ENCODE peak calls at places on chromosomes 1 and 21, in nine cellular contexts. G, M, V, U, D, X, H, L and Z are unnamed samples.

GRCh38 chr1:171833091-171833822 is 8.0 kb upstream of the DNM3 start:
- DNase-seq in L (no peak), M (no peak), H (no peak), U (peak; percentile 66), G (no peak), X (no peak), V (no peak), D (no peak), Z (no peak)

GRCh38 chr1:197320991-197321531 is 53.0 kb downstream of the CRB1 start:
- DNase-seq in V (no peak), M (no peak), X (peak; percentile 6), D (no peak), G (no peak), U (peak; percentile 80), H (no peak), L (no peak), Z (no peak)

GRCh38 chr1:46013566-46013965 is 118.9 kb downstream of the PIK3R3 start:
- DNase-seq in V (no peak), L (no peak), M (no peak), X (no peak), D (no peak), H (no peak), G (no peak), U (no peak), Z (no peak)

GRCh38 chr1:245319161-245319560 is 164.4 kb downstream of the KIF26B start:
- DNase-seq in X (no peak), U (no peak), D (no peak), G (no peak), L (no peak), M (no peak), H (no peak), V (no peak), Z (no peak)

GRCh38 chr21:45573452-45574035 is 31.3 kb upstream of the SLC19A1 start:
- DNase-seq in U (peak; percentile 54), G (no peak), X (no peak), M (peak; percentile 1), V (peak; percentile 30), D (peak; percentile 50), H (no peak), L (no peak), Z (no peak)

GRCh38 chr1:45009956-45010854 is 919 bp downstream of the HECTD3 start:
- DNase-seq in X (peak; percentile 19), M (no peak), U (no peak), H (no peak), G (no peak), D (no peak), V (no peak), L (no peak), Z (peak; percentile 29)

GRCh38 chr1:198529414-198529813 is 11.1 kb downstream of the ATP6V1G3 start:
- DNase-seq in G (no peak), V (no peak), L (no peak), M (no peak), X (no peak), U (peak; percentile 90), H (no peak), D (no peak), Z (no peak)

GRCh38 chr1:88961647-88962275 is 30.7 kb downstream of the KYAT3 start:
- DNase-seq in U (no peak), M (no peak), H (no peak), X (no peak), D (no peak), V (no peak), G (no peak), L (no peak), Z (no peak)

GRCh38 chr1:150808851-150809250 is 791 bp upstream of the CTSK start:
- DNase-seq in M (no peak), G (no peak), D (no peak), H (no peak), X (no peak), V (no peak), U (peak; percentile 84), L (no peak), Z (no peak)

GRCh38 chr1:7301346-7301993 is 469.6 kb upstream of the VAMP3 start:
- DNase-seq in D (peak; percentile 31), H (no peak), U (no peak), L (no peak), M (no peak), V (no peak), G (no peak), X (no peak), Z (no peak)

GRCh38 chr1:165837838-165838364 is 10.5 kb downstream of the UCK2 start:
- DNase-seq in G (no peak), V (no peak), M (no peak), H (no peak), X (no peak), L (no peak), D (no peak), U (no peak), Z (no peak)

GRCh38 chr1:101444381-101444780 is 207.6 kb downstream of the S1PR1 start:
- DNase-seq in X (no peak), M (no peak), V (no peak), H (no peak), L (no peak), D (no peak), U (no peak), G (no peak), Z (no peak)

GRCh38 chr1:153260980-153261792 is 1.7 kb downstream of the LORICRIN start:
- DNase-seq in D (no peak), X (no peak), V (no peak), H (peak; percentile 39), L (peak; percentile 56), M (no peak), G (no peak), U (peak; percentile 3), Z (peak; percentile 20)

GRCh38 chr21:33125981-33126380 is 56.0 kb downstream of the OLIG1 start:
- DNase-seq in U (no peak), H (no peak), M (no peak), L (no peak), D (no peak), V (no peak), G (no peak), X (no peak), Z (no peak)

GRCh38 chr1:21278208-21278861 is 11.9 kb downstream of the ECE1 start:
- DNase-seq in U (no peak), D (no peak), H (no peak), G (no peak), X (no peak), M (no peak), V (no peak), L (peak; percentile 61), Z (no peak)

GRCh38 chr21:35232545-35233176 is 183.6 kb upstream of the RUNX1 start:
- DNase-seq in H (no peak), X (no peak), D (no peak), L (no peak), G (no peak), U (peak; percentile 36), M (peak; percentile 79), V (no peak), Z (no peak)

GRCh38 chr1:236103646-236104218 is 38.6 kb upstream of the GPR137B start:
- DNase-seq in D (no peak), U (peak; percentile 44), G (peak; percentile 78), L (peak; percentile 55), H (peak; percentile 59), X (peak; percentile 85), V (peak; percentile 55), M (no peak), Z (peak; percentile 37)
- TF ChIP-seq CTCF in D (no peak), U (peak; percentile 85), G (peak; percentile 70), L (peak; percentile 89), H (peak; percentile 90), X (peak; percentile 95), V (peak; percentile 94), M (peak; percentile 70), Z (peak; percentile 89)

GRCh38 chr1:86515597-86515996 is 31.3 kb upstream of the CLCA4 start:
- DNase-seq in M (peak; percentile 69), U (no peak), D (no peak), G (no peak), X (peak; percentile 18), L (peak; percentile 59), H (peak; percentile 42), V (no peak), Z (no peak)
- TF ChIP-seq CTCF in M (peak; percentile 64), U (peak; percentile 7), D (no peak), G (no peak), X (no peak), L (peak; percentile 68), H (peak; percentile 47), V (no peak), Z (peak; percentile 51)

GRCh38 chr1:12617511-12617900 is 504 bp downstream of the DHRS3 start:
- DNase-seq in V (no peak), X (no peak), U (no peak), M (no peak), H (no peak), L (no peak), G (peak; percentile 58), D (no peak), Z (no peak)

GRCh38 chr1:12617901-12618660 is at the start of gene DHRS3:
- DNase-seq in L (peak; percentile 74), D (peak; percentile 96), V (no peak), M (peak; percentile 88), G (peak; percentile 65), U (peak; percentile 86), H (peak; percentile 74), X (peak; percentile 72), Z (peak; percentile 80)

GRCh38 chr1:12619396-12620141 is 1.6 kb upstream of the DHRS3 start:
- DNase-seq in M (peak; percentile 83), X (peak; percentile 70), H (peak; percentile 89), G (peak; percentile 85), U (peak; percentile 90), V (peak; percentile 65), D (peak; percentile 97), L (peak; percentile 88), Z (peak; percentile 66)

GRCh38 chr1:12620142-12620865 is 2.3 kb upstream of the DHRS3 start:
- DNase-seq in U (peak; percentile 77), X (no peak), V (no peak), H (no peak), D (no peak), L (no peak), G (no peak), M (no peak), Z (no peak)

DNA sequence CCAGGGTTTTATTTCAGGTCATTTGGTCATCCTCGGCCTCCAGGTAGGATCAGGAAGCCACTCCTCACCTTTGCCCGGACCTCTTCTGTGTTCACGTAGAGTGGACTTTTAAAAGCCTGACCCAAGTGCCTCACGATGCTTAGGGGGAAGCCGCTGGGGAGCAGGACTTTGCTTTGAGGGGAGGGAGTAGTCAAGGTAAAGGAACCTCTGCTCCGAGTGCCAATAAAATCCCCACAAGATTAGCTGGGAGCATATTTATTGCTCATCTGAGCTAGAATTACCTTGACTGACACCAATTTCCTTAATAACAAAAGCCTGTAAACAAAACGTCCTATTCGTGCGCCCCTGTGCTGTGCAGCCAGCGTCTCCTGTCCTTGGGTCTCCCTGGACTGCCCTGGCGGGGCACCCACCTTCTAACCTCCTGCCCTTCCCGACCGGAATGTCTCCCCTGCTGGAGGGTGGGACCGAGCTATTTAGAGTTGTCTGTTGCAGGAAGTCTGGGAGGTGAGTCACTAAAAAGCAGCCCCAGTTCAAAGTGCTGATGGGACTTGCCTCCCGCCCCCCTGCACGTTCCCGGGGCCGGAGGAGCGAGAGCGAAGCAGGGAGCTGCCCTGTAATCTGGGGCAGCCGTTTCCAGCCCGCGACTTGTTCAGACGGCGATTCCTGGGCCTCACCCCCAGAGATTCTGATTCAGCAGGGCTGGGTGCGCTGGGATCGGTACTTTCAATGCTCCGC is 818 bp upstream of the DHRS3 start:
- DNase-seq in V (no peak), L (no peak), U (peak; percentile 92), G (peak; percentile 55), D (peak; percentile 95), M (peak; percentile 90), X (peak; percentile 95), H (peak; percentile 39), Z (peak; percentile 28)
- TF ChIP-seq CTCF in V (no peak), L (no peak), U (peak; percentile 8), G (no peak), D (no peak), M (no peak), X (no peak), H (no peak), Z (no peak)

GRCh38 chr21:21232320-21232719 is 234.1 kb downstream of the NCAM2 start:
- DNase-seq in L (no peak), X (no peak), M (no peak), G (no peak), U (peak; percentile 60), H (peak; percentile 9), D (no peak), V (no peak), Z (no peak)
- TF ChIP-seq CTCF in L (peak; percentile 71), X (no peak), M (peak; percentile 5), G (no peak), U (peak; percentile 70), H (peak; percentile 51), D (no peak), V (no peak), Z (peak; percentile 65)